ENCODE peak calls at places on chromosomes 13 and 19, in six cellular contexts. E is caudate nucleus; O is effector memory CD4-positive, alpha-beta T cell; B is CD8-positive, alpha-beta T cell; D is CD4-positive, alpha-beta T cell; U is GM23248. K is an unnamed sample.

GRCh38 chr19:51525731-51526130 is 5.7 kb downstream of the SIGLEC6 start:
- DNase-seq in E (no peak), O (no peak), B (no peak), D (no peak), U (no peak), K (no peak)

GRCh38 chr19:54030895-54031586 is 32.7 kb downstream of the VSTM1 start:
- DNase-seq in E (no peak), O (no peak), B (no peak), D (no peak), U (peak), K (no peak)

GRCh38 chr13:52931913-52932312 is 83.5 kb upstream of the PCDH8 start:
- DNase-seq in E (no peak), O (no peak), B (no peak), D (no peak), U (no peak), K (no peak)

GRCh38 chr13:33015791-33016323 is 366 bp upstream of the KL start:
- DNase-seq in E (no peak), O (no peak), B (no peak), D (no peak), U (peak), K (no peak)

GRCh38 chr19:21677696-21678418 is 89.5 kb downstream of the ZNF100 start:
- DNase-seq in E (no peak), O (no peak), B (no peak), D (peak), U (no peak), K (no peak)

GRCh38 chr13:27789153-27789494 is 3.2 kb upstream of the GSX1 start:
- DNase-seq in E (no peak), O (no peak), B (no peak), D (no peak), U (no peak), K (no peak)

GRCh38 chr13:62710766-62711165 is 1295.1 kb upstream of the PCDH20 start:
- DNase-seq in E (no peak), O (no peak), B (no peak), D (no peak), U (no peak), K (no peak)

GRCh38 chr19:751501-752341 is 809 bp downstream of the MISP start:
- DNase-seq in E (no peak), O (no peak), B (no peak), D (no peak), U (peak), K (no peak)

GRCh38 chr19:33831835-33832234 is 35.2 kb downstream of the KCTD15 start:
- DNase-seq in E (no peak), O (no peak), B (no peak), D (no peak), U (no peak), K (no peak)

GRCh38 chr19:46546194-46546896 is 50.7 kb upstream of the PNMA8B start:
- DNase-seq in E (peak), O (no peak), B (no peak), D (no peak), U (peak), K (no peak)

GRCh38 chr13:40672310-40673060 is 6.0 kb upstream of the FOXO1 start:
- DNase-seq in E (no peak), O (no peak), B (no peak), D (no peak), U (peak), K (no peak)

GRCh38 chr13:30700364-30700763 is 35.0 kb upstream of the ALOX5AP start:
- DNase-seq in E (no peak), O (no peak), B (no peak), D (no peak), U (no peak), K (no peak)

GRCh38 chr13:48783181-48783630 is 129.5 kb downstream of the CYSLTR2 start:
- DNase-seq in E (no peak), O (no peak), B (no peak), D (no peak), U (peak), K (no peak)

GRCh38 chr13:101127741-101128353 is 288.5 kb downstream of the NALCN start:
- DNase-seq in E (no peak), O (no peak), B (no peak), D (no peak), U (peak), K (peak)

GRCh38 chr19:58277748-58278147 is 1.0 kb upstream of the ZNF8 start:
- DNase-seq in E (no peak), O (no peak), B (no peak), D (no peak), U (peak), K (no peak)

GRCh38 chr19:34193876-34194275 is 21.6 kb downstream of the LSM14A start:
- DNase-seq in E (no peak), O (no peak), B (no peak), D (no peak), U (no peak), K (no peak)

GRCh38 chr19:50658438-50659317 is 9.4 kb downstream of the C19orf81 start:
- DNase-seq in E (peak), O (no peak), B (peak), D (peak), U (peak), K (peak)

GRCh38 chr19:15223649-15224371 is 8.4 kb downstream of the EPHX3 start:
- DNase-seq in E (no peak), O (no peak), B (no peak), D (no peak), U (peak), K (no peak)

GRCh38 chr13:34152996-34153395 is 335.0 kb downstream of the RFC3 start:
- DNase-seq in E (no peak), O (no peak), B (no peak), D (no peak), U (no peak), K (no peak)

GRCh38 chr19:14517840-14518505 is at the start of gene DNAJB1:
- DNase-seq in E (peak), O (peak), B (no peak), D (peak), U (peak), K (peak)

GRCh38 chr13:99873141-99873540 is 98.4 kb downstream of the ZIC5 start:
- DNase-seq in E (no peak), O (no peak), B (no peak), D (no peak), U (no peak), K (no peak)

GRCh38 chr13:99871249-99871898 is 100.2 kb downstream of the ZIC5 start:
- DNase-seq in E (no peak), O (no peak), B (no peak), D (no peak), U (no peak), K (no peak)

GRCh38 chr13:99868767-99869166 is 102.8 kb downstream of the ZIC5 start:
- DNase-seq in E (no peak), O (no peak), B (no peak), D (no peak), U (no peak), K (no peak)

GRCh38 chr13:99869830-99870229 is 101.7 kb downstream of the ZIC5 start:
- DNase-seq in E (no peak), O (no peak), B (no peak), D (no peak), U (no peak), K (no peak)

DNA sequence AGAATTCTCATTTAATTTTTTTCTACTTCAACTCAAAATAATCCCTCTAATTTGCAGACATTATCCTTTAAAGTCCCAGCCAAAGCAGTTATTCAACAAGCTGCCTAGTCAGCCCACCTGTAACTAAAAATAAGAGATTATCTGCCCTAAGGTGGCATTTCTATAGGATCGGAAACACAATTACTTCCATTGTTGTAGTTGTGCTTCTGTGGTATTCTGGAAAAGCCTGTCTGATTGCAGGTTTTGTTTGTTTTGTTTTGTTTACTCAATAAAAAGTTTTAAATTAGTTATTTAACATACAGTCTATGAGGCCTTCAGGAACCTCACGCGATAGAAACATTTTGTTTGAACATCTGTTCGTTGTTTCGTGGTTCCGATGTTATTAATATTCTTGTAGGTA is 101.0 kb downstream of the ZIC5 start:
- DNase-seq in E (no peak), O (no peak), B (no peak), D (no peak), U (no peak), K (no peak)
- H3K27ac ChIP-seq in E (no peak), O (no peak), B (no peak), D (no peak), U (no peak), K (no peak)

GRCh38 chr13:110501188-110501587 is 60.3 kb downstream of the RAB20 start:
- DNase-seq in E (no peak), O (no peak), B (no peak), D (no peak), U (no peak), K (no peak)

GRCh38 chr13:110505594-110505993 is 55.9 kb downstream of the RAB20 start:
- DNase-seq in E (no peak), O (no peak), B (no peak), D (no peak), U (no peak), K (no peak)

GRCh38 chr13:110503979-110504499 is 57.5 kb downstream of the RAB20 start:
- DNase-seq in E (no peak), O (no peak), B (no peak), D (no peak), U (no peak), K (no peak)

GRCh38 chr13:110506396-110506795 is 55.1 kb downstream of the RAB20 start:
- DNase-seq in E (no peak), O (no peak), B (no peak), D (no peak), U (no peak), K (no peak)

DNA sequence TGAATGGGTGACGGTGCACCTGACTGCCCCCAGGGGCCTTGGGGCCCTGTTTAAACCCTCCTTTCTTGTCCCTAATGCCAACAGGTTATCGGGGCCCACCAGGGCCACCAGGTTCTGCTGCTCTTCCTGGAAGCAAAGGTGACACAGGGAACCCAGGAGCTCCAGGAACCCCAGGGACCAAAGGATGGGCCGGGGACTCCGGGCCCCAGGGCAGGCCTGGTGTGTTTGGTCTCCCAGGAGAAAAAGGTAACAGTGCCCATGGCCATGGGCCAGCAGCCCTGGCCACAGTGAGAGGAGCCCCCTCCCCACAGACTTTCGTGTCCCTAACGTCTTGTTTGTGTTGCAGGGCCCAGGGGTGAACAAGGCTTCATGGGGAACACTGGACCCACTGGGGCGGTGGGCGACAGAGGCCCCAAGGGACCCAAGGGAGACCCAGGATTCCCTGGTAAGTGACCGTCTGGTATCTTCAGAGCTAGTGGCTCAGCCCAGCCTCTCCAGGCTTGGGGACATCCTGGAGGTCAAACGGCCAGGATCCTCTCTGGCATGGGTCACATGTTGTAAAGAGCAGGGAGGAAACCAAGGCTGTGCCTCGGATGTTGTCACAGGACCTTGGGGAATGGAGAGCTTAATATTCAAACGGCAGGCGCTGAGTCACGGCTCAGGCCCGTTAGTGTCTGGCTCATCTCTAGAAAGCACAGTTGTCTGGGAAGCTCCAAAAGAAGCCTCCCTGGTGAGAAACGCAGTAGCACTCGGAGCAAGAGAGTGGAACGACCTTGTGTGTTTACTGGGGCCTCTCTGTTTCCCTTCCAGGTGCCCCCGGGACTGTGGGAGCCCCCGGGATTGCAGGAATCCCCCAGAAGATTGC is 58.3 kb downstream of the RAB20 start:
- DNase-seq in E (no peak), O (no peak), B (no peak), D (no peak), U (peak), K (no peak)
- H3K27ac ChIP-seq in E (no peak), O (no peak), B (no peak), D (no peak), U (no peak), K (no peak)

GRCh38 chr13:46665630-46666482 is 112.9 kb downstream of the LRCH1 start:
- DNase-seq in E (no peak), O (no peak), B (no peak), D (no peak), U (no peak), K (no peak)
- H3K27ac ChIP-seq in E (peak), O (no peak), B (no peak), D (peak), U (no peak), K (no peak)

GRCh38 chr19:18683109-18683954 is at the start of gene CRTC1:
- DNase-seq in E (no peak), O (peak), B (peak), D (peak), U (peak), K (peak)
- H3K27ac ChIP-seq in E (peak), O (peak), B (peak), D (peak), U (peak), K (peak)

GRCh38 chr19:41335467-41335866 is 18.3 kb downstream of the TGFB1 start:
- DNase-seq in E (no peak), O (no peak), B (no peak), D (no peak), U (no peak), K (no peak)
- H3K27ac ChIP-seq in E (no peak), O (no peak), B (no peak), D (no peak), U (no peak), K (no peak)

DNA sequence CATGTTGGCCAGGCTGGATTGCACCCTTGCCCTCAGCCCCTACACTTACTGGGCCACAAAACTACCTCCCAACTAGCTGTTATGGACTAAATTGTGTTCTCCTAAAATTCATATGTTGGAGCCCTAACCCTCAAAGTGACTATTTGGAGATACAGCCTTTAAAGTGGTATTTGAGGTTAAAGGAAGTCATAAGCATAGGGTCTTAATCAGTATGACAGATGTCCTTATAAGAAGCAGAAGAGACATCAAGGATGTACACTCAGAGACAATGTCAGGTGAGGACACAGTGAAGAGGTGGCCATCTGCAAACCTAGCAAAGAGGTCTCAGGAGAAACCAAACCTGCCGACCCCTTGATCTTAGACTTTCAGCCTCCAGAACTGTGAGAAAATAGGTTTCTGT is 256.7 kb downstream of the TBC1D4 start:
- DNase-seq in E (no peak), O (no peak), B (no peak), D (no peak), U (no peak), K (no peak)
- H3K27ac ChIP-seq in E (no peak), O (no peak), B (no peak), D (no peak), U (no peak), K (no peak)

GRCh38 chr19:12759686-12760085 is 8.1 kb downstream of the BEST2 start:
- DNase-seq in E (no peak), O (no peak), B (no peak), D (no peak), U (no peak), K (no peak)

GRCh38 chr19:12764698-12765097 is 10.7 kb downstream of the HOOK2 start:
- DNase-seq in E (no peak), O (no peak), B (no peak), D (no peak), U (no peak), K (no peak)

GRCh38 chr19:12766051-12766521 is 9.3 kb downstream of the HOOK2 start:
- DNase-seq in E (peak), O (no peak), B (peak), D (peak), U (peak), K (peak)

GRCh38 chr19:12767150-12767549 is 8.2 kb downstream of the HOOK2 start:
- DNase-seq in E (no peak), O (no peak), B (no peak), D (no peak), U (no peak), K (no peak)

DNA sequence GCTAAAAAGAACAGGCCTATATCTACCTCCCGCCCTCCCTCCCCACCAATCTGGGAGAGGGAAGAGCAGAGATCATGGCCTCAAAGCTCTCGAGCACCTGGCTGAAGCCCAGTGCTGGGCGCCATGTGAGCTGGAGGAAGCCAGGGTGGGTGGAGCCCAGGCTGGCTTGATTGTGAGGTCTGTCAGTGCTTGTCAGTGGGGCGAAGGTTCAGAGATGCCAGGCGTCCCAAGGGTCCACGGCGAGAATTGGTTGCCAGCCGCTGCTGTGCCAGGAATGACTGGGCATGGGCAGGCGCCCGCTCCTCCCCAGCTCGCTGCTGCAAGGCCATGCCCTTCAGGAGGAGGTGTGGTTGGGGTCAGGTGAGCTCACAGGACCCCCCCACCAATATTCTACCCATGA is 11.5 kb downstream of the BEST2 start:
- DNase-seq in E (no peak), O (no peak), B (no peak), D (no peak), U (no peak), K (no peak)
- H3K27ac ChIP-seq in E (no peak), O (no peak), B (no peak), D (no peak), U (no peak), K (no peak)

GRCh38 chr13:46168818-46169217 is 13.2 kb downstream of the LCP1 start:
- DNase-seq in E (no peak), O (no peak), B (no peak), D (no peak), U (no peak), K (no peak)

GRCh38 chr13:46165485-46166220 is 16.3 kb downstream of the LCP1 start:
- DNase-seq in E (no peak), O (no peak), B (no peak), D (no peak), U (no peak), K (no peak)

GRCh38 chr13:46166221-46166584 is 15.8 kb downstream of the LCP1 start:
- DNase-seq in E (no peak), O (no peak), B (no peak), D (no peak), U (no peak), K (no peak)

GRCh38 chr13:46168341-46168740 is 13.6 kb downstream of the LCP1 start:
- DNase-seq in E (no peak), O (peak), B (no peak), D (peak), U (peak), K (no peak)

DNA sequence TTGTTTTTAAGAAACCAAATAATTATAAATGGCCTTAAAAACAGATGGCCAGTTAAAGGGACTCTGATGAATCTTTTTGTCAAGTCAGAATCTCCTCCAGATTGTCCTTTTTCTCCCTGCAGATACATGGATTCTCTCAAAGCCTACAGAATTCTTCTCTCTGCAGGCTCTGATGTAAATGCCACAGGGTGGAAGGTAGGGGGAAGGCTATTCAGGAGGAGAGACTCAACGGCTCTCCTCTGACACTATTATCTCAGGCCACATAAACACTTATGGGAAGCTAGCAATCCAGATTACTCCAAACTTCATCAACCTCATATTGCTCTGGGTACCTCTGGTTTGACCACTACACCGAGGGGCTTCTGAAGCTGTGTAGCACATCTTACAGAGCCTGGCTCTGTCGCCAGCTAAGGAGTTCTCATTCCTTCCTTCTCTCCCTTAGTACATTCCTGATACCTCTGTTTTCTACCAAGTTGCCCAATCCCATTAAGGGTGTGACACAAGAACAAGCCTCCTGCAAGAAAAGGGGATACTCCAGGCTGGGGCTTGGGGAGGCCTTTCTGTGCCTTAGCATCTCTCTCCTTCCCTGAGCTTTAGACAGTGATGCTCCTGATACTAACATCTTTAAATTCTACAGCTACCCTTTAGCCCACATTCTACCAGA is 14.9 kb downstream of the LCP1 start:
- DNase-seq in E (no peak), O (no peak), B (no peak), D (no peak), U (no peak), K (no peak)
- H3K27ac ChIP-seq in E (no peak), O (peak), B (peak), D (peak), U (no peak), K (no peak)

K was measured in substantia nigra.